ENCODE peak calls at places on chromosomes 4 and X, in seven cellular contexts. M is GM23338; S is sigmoid colon; N is neuronal stem cell; Z is AG04450; H is CD8-positive, alpha-beta memory T cell; I is CD4-positive, CD25-positive, alpha-beta regulatory T cell. P is an unnamed sample.

GRCh38 chr4:14177987-14178386 is 550.5 kb upstream of the BOD1L1 start:
- DNase-seq in H (no peak), Z (no peak), M (no peak), I (no peak), N (no peak), S (no peak), P (no peak)

GRCh38 chrX:116276191-116276700 is 105.7 kb downstream of the AGTR2 start:
- DNase-seq in H (no peak), N (no peak), M (no peak), I (no peak), S (no peak), Z (no peak), P (no peak)

GRCh38 chrX:71618303-71618721 is at the start of gene CXCR3:
- DNase-seq in H (peak), N (no peak), Z (no peak), I (no peak), M (no peak), S (no peak), P (peak)

GRCh38 chr4:4395849-4396627 is 9.1 kb downstream of the NSG1 start:
- DNase-seq in Z (peak), S (no peak), M (peak), H (no peak), I (no peak), N (no peak), P (no peak)

GRCh38 chrX:51853251-51853650 is 40.2 kb upstream of the MAGED1 start:
- DNase-seq in S (no peak), N (peak), H (no peak), M (peak), I (no peak), Z (no peak), P (no peak)

GRCh38 chr4:137526681-137527080 is 5.6 kb downstream of the PCDH18 start:
- DNase-seq in M (no peak), H (no peak), Z (no peak), N (no peak), S (no peak), I (no peak), P (no peak)

GRCh38 chrX:13091111-13091765 is 46.8 kb upstream of the FAM9C start:
- DNase-seq in H (peak), N (no peak), S (no peak), I (peak), M (no peak), Z (no peak), P (no peak)

GRCh38 chr4:42348692-42349091 is 48.6 kb upstream of the SHISA3 start:
- DNase-seq in I (no peak), S (no peak), N (no peak), M (no peak), Z (no peak), H (no peak), P (no peak)

GRCh38 chrX:119753639-119754257 is 4.6 kb upstream of the SOWAHD start:
- DNase-seq in I (peak), H (peak), M (peak), N (no peak), Z (no peak), S (no peak), P (peak)

GRCh38 chrX:115560211-115560977 is 580 bp upstream of the PLS3 start:
- DNase-seq in M (no peak), S (no peak), Z (no peak), N (no peak), I (no peak), H (no peak), P (no peak)

GRCh38 chrX:26925088-26925487 is 538.1 kb downstream of the PPP4R3C start:
- DNase-seq in M (no peak), I (no peak), H (no peak), N (no peak), S (no peak), Z (no peak), P (no peak)

GRCh38 chr4:89303177-89303576 is 4.4 kb downstream of the GPRIN3 start:
- DNase-seq in H (peak), I (peak), N (no peak), Z (no peak), S (no peak), M (no peak), P (peak)

GRCh38 chr4:1983846-1984405 is 24.8 kb downstream of the NELFA start:
- DNase-seq in I (no peak), Z (no peak), N (no peak), H (no peak), M (no peak), S (no peak), P (no peak)

GRCh38 chr4:76235915-76236314 is 15.6 kb upstream of the FAM47E start:
- DNase-seq in I (no peak), H (no peak), M (peak), Z (no peak), N (no peak), S (no peak), P (no peak)

GRCh38 chr4:26076000-26076587 is 162.1 kb downstream of the SMIM20 start:
- DNase-seq in N (no peak), I (no peak), M (no peak), Z (no peak), S (no peak), H (no peak), P (no peak)

GRCh38 chrX:4710618-4711433 is 997.4 kb upstream of the PRKX start:
- DNase-seq in M (no peak), N (no peak), H (no peak), I (no peak), S (no peak), Z (no peak), P (no peak)

GRCh38 chr4:34193451-34194154 is 2050.7 kb downstream of the ARAP2 start:
- DNase-seq in M (no peak), Z (no peak), H (no peak), S (no peak), I (no peak), N (no peak), P (no peak)

GRCh38 chr4:77175201-77175610 is 18.2 kb downstream of the CCNG2 start:
- DNase-seq in M (peak), S (no peak), H (no peak), I (no peak), N (peak), Z (no peak), P (no peak)

GRCh38 chr4:140937866-140938265 is 181.7 kb upstream of the TBC1D9 start:
- DNase-seq in Z (no peak), S (no peak), I (no peak), M (no peak), H (no peak), N (no peak), P (no peak)

GRCh38 chrX:1244164-1245076 is 24.2 kb upstream of the CSF2RA start:
- DNase-seq in N (peak), H (no peak), M (peak), Z (no peak), S (no peak), I (no peak), P (no peak)

GRCh38 chr4:79913581-79913980 is 159.4 kb downstream of the ANTXR2 start:
- DNase-seq in N (no peak), I (no peak), H (no peak), Z (peak), S (no peak), M (no peak), P (no peak)

GRCh38 chr4:1208266-1208961 is 36.0 kb upstream of the SPON2 start:
- DNase-seq in H (peak), Z (no peak), N (no peak), S (peak), I (peak), M (peak), P (no peak)

GRCh38 chr4:4323705-4324534 is 33.9 kb downstream of the ZBTB49 start:
- DNase-seq in M (peak), N (no peak), H (no peak), I (no peak), S (peak), Z (no peak), P (no peak)

GRCh38 chrX:23901805-23902204 is 5.9 kb downstream of the APOO start:
- DNase-seq in M (peak), Z (peak), S (peak), I (peak), H (peak), N (peak), P (no peak)

GRCh38 chr4:24067781-24068193 is 177.9 kb upstream of the PPARGC1A start:
- DNase-seq in H (no peak), M (no peak), Z (peak), S (no peak), N (no peak), I (no peak), P (no peak)

GRCh38 chrX:129139837-129140679 is 383.2 kb downstream of the SMARCA1 start:
- DNase-seq in N (no peak), S (no peak), H (no peak), M (no peak), I (no peak), Z (no peak), P (no peak)

GRCh38 chr4:6090936-6091335 is 72.7 kb upstream of the C4orf50 start:
- DNase-seq in Z (no peak), S (no peak), H (no peak), I (no peak), M (no peak), N (no peak), P (no peak)

GRCh38 chrX:129606918-129607317 is 47.8 kb downstream of the APLN start:
- DNase-seq in H (peak), N (peak), M (peak), Z (no peak), I (peak), S (peak), P (peak)

GRCh38 chr4:27318740-27319139 is 458.1 kb downstream of the STIM2 start:
- DNase-seq in N (peak), H (no peak), S (no peak), I (no peak), Z (no peak), M (peak), P (no peak)

GRCh38 chr4:110310795-110311194 is 112.4 kb upstream of the ELOVL6 start:
- DNase-seq in H (no peak), N (no peak), Z (no peak), I (no peak), M (no peak), S (no peak), P (no peak)

GRCh38 chrX:10574663-10575062 is 45.7 kb downstream of the MID1 start:
- DNase-seq in I (no peak), H (no peak), M (no peak), N (no peak), Z (no peak), S (no peak), P (no peak)

GRCh38 chr4:119038465-119038864 is 97.2 kb upstream of the MYOZ2 start:
- DNase-seq in H (no peak), I (no peak), N (no peak), S (no peak), M (no peak), Z (no peak), P (no peak)

GRCh38 chr4:212438-213174 is 88.3 kb downstream of the ZNF718 start:
- DNase-seq in S (peak), N (peak), Z (peak), I (no peak), M (peak), H (no peak), P (no peak)

GRCh38 chr4:70613893-70614572 is 14.5 kb upstream of the ENAM start:
- DNase-seq in S (no peak), M (no peak), I (no peak), N (no peak), H (no peak), Z (no peak), P (no peak)
- H3K27ac ChIP-seq in S (no peak), M (no peak), I (no peak), N (no peak), H (no peak), Z (no peak), P (no peak)

GRCh38 chr4:185710487-185710995 is 101.5 kb downstream of the SORBS2 start:
- DNase-seq in I (no peak), Z (no peak), N (no peak), S (no peak), M (no peak), H (no peak), P (no peak)

GRCh38 chr4:185712350-185713024 is 99.5 kb downstream of the SORBS2 start:
- DNase-seq in M (peak), I (no peak), S (no peak), N (no peak), Z (no peak), H (no peak), P (no peak)

GRCh38 chr4:185711764-185712163 is 100.2 kb downstream of the SORBS2 start:
- DNase-seq in Z (no peak), M (no peak), I (no peak), S (no peak), H (no peak), N (no peak), P (no peak)

GRCh38 chr4:185709802-185710486 is 102.0 kb downstream of the SORBS2 start:
- DNase-seq in N (no peak), Z (no peak), M (no peak), I (no peak), S (no peak), H (no peak), P (no peak)

GRCh38 chr4:185708348-185708747 is 103.6 kb downstream of the SORBS2 start:
- DNase-seq in M (no peak), N (no peak), S (no peak), H (no peak), I (no peak), Z (no peak), P (no peak)
- H3K27ac ChIP-seq in M (no peak), N (no peak), S (peak), H (no peak), I (no peak), Z (no peak), P (no peak)

GRCh38 chr4:152011469-152011868 is 250.7 kb upstream of the GATB start:
- DNase-seq in S (no peak), N (no peak), H (no peak), M (no peak), I (no peak), Z (no peak), P (no peak)
- H3K27ac ChIP-seq in S (no peak), N (no peak), H (no peak), M (no peak), I (no peak), Z (no peak), P (no peak)

GRCh38 chr4:169975131-169975836 is 50.9 kb downstream of the MFAP3L start:
- DNase-seq in H (no peak), Z (no peak), N (no peak), M (no peak), I (no peak), S (no peak), P (no peak)
- H3K27ac ChIP-seq in H (no peak), Z (no peak), N (no peak), M (no peak), I (no peak), S (no peak), P (no peak)

GRCh38 chr4:156443488-156443887 is 489.8 kb upstream of the CTSO start:
- DNase-seq in N (no peak), M (no peak), H (no peak), I (no peak), S (no peak), Z (no peak), P (no peak)
- H3K27ac ChIP-seq in N (no peak), M (no peak), H (no peak), I (no peak), S (no peak), Z (no peak), P (no peak)

GRCh38 chr4:40331937-40332336 is 3.2 kb upstream of the CHRNA9 start:
- DNase-seq in S (no peak), M (no peak), I (no peak), H (no peak), N (no peak), Z (no peak), P (no peak)

GRCh38 chr4:40331092-40331824 is 3.9 kb upstream of the CHRNA9 start:
- DNase-seq in M (no peak), S (no peak), N (no peak), I (no peak), Z (no peak), H (no peak), P (no peak)

GRCh38 chr4:40335508-40335860 is 351 bp downstream of the CHRNA9 start:
- DNase-seq in M (no peak), H (no peak), N (no peak), S (no peak), I (no peak), Z (no peak), P (no peak)

GRCh38 chr4:40334591-40335507 is at the start of gene CHRNA9:
- DNase-seq in Z (no peak), M (peak), S (no peak), I (no peak), H (no peak), N (peak), P (no peak)

GRCh38 chr4:40333921-40334352 is 1.2 kb upstream of the CHRNA9 start:
- DNase-seq in M (peak), N (no peak), I (no peak), S (no peak), H (no peak), Z (peak), P (no peak)
- H3K27ac ChIP-seq in M (no peak), N (no peak), I (no peak), S (no peak), H (no peak), Z (peak), P (no peak)

GRCh38 chr4:186680649-186681048 is 43.0 kb downstream of the FAT1 start:
- DNase-seq in I (no peak), Z (no peak), S (no peak), M (no peak), N (no peak), H (no peak), P (no peak)

GRCh38 chr4:186676531-186677158 is 47.0 kb downstream of the FAT1 start:
- DNase-seq in M (peak), S (no peak), I (no peak), Z (peak), N (no peak), H (no peak), P (no peak)
- H3K27ac ChIP-seq in M (peak), S (peak), I (no peak), Z (no peak), N (peak), H (no peak), P (no peak)

GRCh38 chrX:16762579-16762978 is 23.7 kb upstream of the TXLNG start:
- DNase-seq in M (no peak), S (no peak), I (no peak), H (no peak), N (no peak), Z (no peak), P (no peak)
- H3K27ac ChIP-seq in M (no peak), S (no peak), I (no peak), H (no peak), N (no peak), Z (no peak), P (no peak)